ENCODE peak calls at places on chromosomes 5 and 9, in ten cellular contexts. T is hepatocyte, N is AG09319, D is fibroblast of mammary gland, Q is kidney epithelial cell, V is neural progenitor cell, Z is OCI-LY7, R is fibroblast of lung, U is brain microvascular endothelial cell, Y is pancreas. I is an unnamed sample.

GRCh38 chr5:175728885-175729828 is 71.3 kb downstream of the HRH2 start:
- DNase-seq in T (peak; percentile 69), R (no peak), Z (no peak), V (peak; percentile 78), U (peak; percentile 4), Y (no peak), N (no peak), Q (no peak), D (no peak), I (no peak)

GRCh38 chr5:2492476-2492875 is 259.0 kb downstream of the IRX2 start:
- DNase-seq in Q (no peak), Z (no peak), U (no peak), D (no peak), N (no peak), T (no peak), Y (no peak), R (no peak), V (no peak), I (no peak)

GRCh38 chr5:111337133-111337532 is 112.9 kb downstream of the CAMK4 start:
- DNase-seq in Q (no peak), Z (no peak), T (no peak), V (no peak), N (no peak), R (no peak), Y (no peak), U (no peak), D (no peak), I (no peak)

GRCh38 chr5:138241688-138242547 is 28.8 kb upstream of the CDC23 start:
- DNase-seq in U (no peak), T (peak; percentile 46), D (no peak), N (no peak), Y (peak; percentile 34), Z (no peak), R (peak; percentile 23), Q (no peak), V (peak; percentile 69), I (no peak)

GRCh38 chr5:111755942-111756353 is 1.0 kb downstream of the NREP start:
- DNase-seq in Y (no peak), Z (peak; percentile 45), Q (no peak), T (no peak), R (peak; percentile 64), V (peak; percentile 34), U (no peak), N (no peak), D (peak; percentile 56), I (no peak)

GRCh38 chr5:75006821-75007536 is 45.4 kb downstream of the GCNT4 start:
- DNase-seq in Q (no peak), D (no peak), V (no peak), N (no peak), U (no peak), Y (no peak), T (no peak), Z (no peak), R (no peak), I (no peak)

GRCh38 chr5:65329266-65329665 is 152.5 kb downstream of the ADAMTS6 start:
- DNase-seq in D (peak; percentile 48), Q (no peak), Z (no peak), R (peak; percentile 56), U (no peak), N (peak; percentile 23), Y (no peak), V (no peak), T (no peak), I (no peak)

GRCh38 chr5:34756781-34757624 is 82.0 kb upstream of the TTC23L start:
- DNase-seq in R (peak; percentile 75), V (no peak), N (no peak), D (no peak), Z (no peak), U (no peak), Y (peak; percentile 14), T (peak; percentile 61), Q (peak; percentile 43), I (no peak)

GRCh38 chr5:138179277-138179857 is 455 bp downstream of the KIF20A start:
- DNase-seq in Q (no peak), U (no peak), N (no peak), V (peak; percentile 48), R (no peak), T (peak; percentile 10), Z (peak; percentile 44), D (peak; percentile 4), Y (peak; percentile 15), I (peak; percentile 34)

GRCh38 chr5:126801992-126802294 is 25.0 kb downstream of the LMNB1 start:
- DNase-seq in N (peak; percentile 40), D (peak; percentile 69), Z (peak; percentile 56), Q (no peak), V (no peak), R (peak; percentile 84), U (peak; percentile 48), Y (no peak), T (peak; percentile 21), I (no peak)

GRCh38 chr9:133460405-133461175 is 812 bp downstream of the CACFD1 start:
- DNase-seq in Y (peak; percentile 91), D (no peak), R (peak; percentile 20), U (no peak), V (peak; percentile 74), T (peak; percentile 91), Q (no peak), Z (peak; percentile 91), N (no peak), I (peak; percentile 66)

GRCh38 chr5:58579781-58580180 is 3.1 kb upstream of the RAB3C start:
- DNase-seq in T (no peak), Q (no peak), N (no peak), U (no peak), Z (no peak), R (no peak), Y (no peak), D (no peak), V (no peak), I (no peak)

GRCh38 chr5:133227897-133228296 is 176.1 kb downstream of the HSPA4 start:
- DNase-seq in N (no peak), Y (no peak), T (no peak), Z (no peak), Q (no peak), R (no peak), U (no peak), D (no peak), V (no peak), I (no peak)

DNA sequence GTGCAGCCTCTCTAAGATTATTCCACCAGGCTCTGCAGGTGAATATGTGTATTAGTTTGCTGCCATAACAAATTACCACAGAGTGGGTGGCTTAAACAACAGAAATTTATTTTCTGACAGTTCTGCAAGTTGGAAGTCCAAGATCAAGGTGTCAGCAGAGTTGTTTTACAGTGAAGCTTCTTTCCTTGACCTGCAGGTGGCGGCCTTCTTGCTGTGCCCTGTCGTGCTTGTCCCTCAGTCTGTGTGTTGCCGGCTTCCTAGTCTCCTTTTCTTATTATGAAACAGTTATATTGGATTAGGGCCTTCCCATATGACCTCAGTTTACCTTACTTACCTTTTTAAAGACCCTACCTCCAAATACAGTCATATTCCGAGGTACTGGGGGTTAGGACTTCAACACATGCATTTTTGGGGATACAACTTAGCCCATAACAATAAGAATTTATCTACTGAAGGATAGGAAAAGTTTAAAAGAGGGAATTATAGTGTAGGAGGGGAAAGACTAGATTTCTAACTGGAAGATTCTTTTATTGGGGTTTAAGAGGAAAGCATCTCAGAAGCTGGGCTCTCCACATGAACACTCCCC is 97.4 kb downstream of the OSTF1 start:
- DNase-seq in Z (peak; percentile 56), T (peak; percentile 69), N (no peak), R (no peak), V (peak; percentile 51), Q (no peak), U (peak; percentile 40), D (peak; percentile 32), Y (peak; percentile 30), I (peak; percentile 65)
- TF ChIP-seq CTCF in Z (peak; percentile 87), T (peak; percentile 55), N (peak; percentile 50), R (peak; percentile 65), V (peak; percentile 73), Q (peak; percentile 82), U (peak; percentile 87), D (peak; percentile 75), Y (peak; percentile 42), I (peak; percentile 77)

GRCh38 chr9:134818000-134818568 is 62.5 kb upstream of the FCN2 start:
- DNase-seq in T (no peak), Z (no peak), V (no peak), D (no peak), N (no peak), U (no peak), Y (no peak), Q (no peak), R (no peak), I (no peak)
- TF ChIP-seq CTCF in T (no peak), Z (no peak), V (no peak), D (no peak), N (no peak), U (no peak), Y (no peak), Q (no peak), R (no peak), I (no peak)

GRCh38 chr9:20199111-20199510 is 410.3 kb upstream of the SLC24A2 start:
- DNase-seq in R (no peak), Y (no peak), V (no peak), U (no peak), T (no peak), Q (no peak), D (no peak), N (no peak), Z (no peak), I (no peak)
- TF ChIP-seq CTCF in R (no peak), Y (no peak), V (no peak), U (no peak), T (no peak), Q (no peak), D (no peak), N (no peak), Z (no peak), I (no peak)

GRCh38 chr5:180910182-180910581 is 11.2 kb downstream of the BTNL8 start:
- DNase-seq in U (no peak), Q (no peak), D (no peak), V (no peak), R (no peak), N (no peak), Z (no peak), T (no peak), Y (no peak), I (no peak)

GRCh38 chr5:180908998-180909731 is 10.2 kb downstream of the BTNL8 start:
- DNase-seq in V (no peak), R (no peak), Z (no peak), Q (no peak), N (no peak), U (no peak), Y (no peak), T (no peak), D (no peak), I (peak; percentile 43)

GRCh38 chr5:180910735-180911134 is 11.8 kb downstream of the BTNL8 start:
- DNase-seq in Q (peak; percentile 26), D (no peak), Z (no peak), R (no peak), U (no peak), Y (no peak), V (no peak), T (no peak), N (no peak), I (no peak)

GRCh38 chr5:180908400-180908799 is 9.4 kb downstream of the BTNL8 start:
- DNase-seq in U (no peak), Q (no peak), R (no peak), Y (no peak), Z (no peak), D (no peak), T (no peak), N (no peak), V (no peak), I (no peak)

DNA sequence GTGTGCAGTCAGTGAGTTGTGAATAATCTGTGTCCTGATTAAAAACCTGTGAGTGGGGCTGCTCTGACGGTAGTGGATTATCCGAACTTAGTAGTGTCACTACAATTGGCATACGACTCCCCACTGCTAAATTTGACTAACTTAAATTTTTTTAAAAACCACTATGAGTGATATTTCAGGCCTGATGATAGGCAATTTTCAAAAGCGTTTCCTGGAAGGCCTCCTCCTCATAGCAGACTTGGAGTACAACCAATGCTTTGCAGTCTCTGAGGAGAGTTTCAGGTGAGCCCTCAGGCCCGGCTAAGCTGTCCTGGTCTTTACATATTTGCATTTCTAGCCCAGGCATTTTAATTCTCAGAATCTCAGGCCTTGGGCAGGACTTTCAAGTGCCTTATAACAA is 10.8 kb downstream of the BTNL8 start:
- DNase-seq in D (no peak), T (no peak), R (no peak), Y (no peak), V (no peak), N (no peak), Z (no peak), Q (no peak), U (no peak), I (no peak)
- TF ChIP-seq CTCF in D (no peak), T (no peak), R (no peak), Y (no peak), V (no peak), N (no peak), Z (no peak), Q (no peak), U (no peak), I (no peak)